ENCODE peak calls at places on chromosomes 4 and X, in eight cellular contexts. O, C, Z, T, W, N, B and I are unnamed samples.

GRCh38 chrX:2466876-2467656 is 33.7 kb downstream of the DHRSX start:
- DNase-seq in C (no peak), W (no peak), Z (no peak), B (no peak), N (no peak), O (no peak), T (no peak), I (no peak)

GRCh38 chrX:9341305-9342201 is 123.3 kb upstream of the TBL1X start:
- DNase-seq in O (peak), B (peak), W (no peak), C (no peak), N (peak), Z (peak), T (peak), I (no peak)

GRCh38 chr4:153126137-153126536 is 78.1 kb upstream of the TRIM2 start:
- DNase-seq in W (no peak), O (peak), N (no peak), B (no peak), T (no peak), Z (no peak), C (no peak), I (no peak)

GRCh38 chr4:108029321-108029720 is 39.6 kb downstream of the HADH start:
- DNase-seq in T (peak), W (no peak), Z (no peak), B (no peak), N (no peak), C (no peak), O (no peak), I (no peak)

GRCh38 chr4:176443117-176443516 is 123.4 kb downstream of the SPCS3 start:
- DNase-seq in N (no peak), B (no peak), W (no peak), C (no peak), T (no peak), O (peak), Z (no peak), I (no peak)

GRCh38 chr4:60759518-60760245 is 440.4 kb upstream of the ADGRL3 start:
- DNase-seq in O (no peak), B (no peak), C (no peak), W (no peak), Z (no peak), T (no peak), N (no peak), I (no peak)

GRCh38 chr4:102779204-102779603 is 18.4 kb upstream of the MANBA start:
- DNase-seq in Z (no peak), T (no peak), W (no peak), N (no peak), C (no peak), O (no peak), B (no peak), I (no peak)

GRCh38 chrX:21949689-21950088 is 9.2 kb downstream of the SMS start:
- DNase-seq in O (no peak), C (no peak), Z (no peak), W (no peak), T (no peak), N (no peak), B (no peak), I (no peak)

GRCh38 chrX:118347131-118347530 is 1.2 kb downstream of the WDR44 start:
- DNase-seq in O (peak), C (no peak), Z (no peak), W (no peak), B (no peak), T (no peak), N (peak), I (no peak)

GRCh38 chrX:68440940-68441339 is 7.6 kb upstream of the OPHN1 start:
- DNase-seq in C (no peak), B (no peak), W (peak), O (peak), T (no peak), N (peak), Z (peak), I (no peak)

GRCh38 chr4:3746701-3747581 is 19.2 kb upstream of the ADRA2C start:
- DNase-seq in B (no peak), W (no peak), N (no peak), T (no peak), C (no peak), O (no peak), Z (no peak), I (no peak)

GRCh38 chr4:183011213-183011907 is 87.7 kb upstream of the WWC2 start:
- DNase-seq in Z (no peak), W (no peak), T (no peak), B (no peak), O (peak), N (no peak), C (no peak), I (no peak)

GRCh38 chrX:9390121-9390520 is 74.7 kb upstream of the TBL1X start:
- DNase-seq in T (no peak), O (peak), Z (no peak), N (no peak), C (no peak), W (no peak), B (no peak), I (no peak)

GRCh38 chrX:37060999-37061398 is 52.8 kb downstream of the FAM47C start:
- DNase-seq in C (no peak), T (no peak), B (peak), O (peak), N (peak), Z (no peak), W (peak), I (peak)

GRCh38 chr4:188399834-188400233 is 260.6 kb downstream of the TRIML1 start:
- DNase-seq in Z (no peak), W (no peak), O (no peak), N (peak), T (no peak), B (peak), C (no peak), I (no peak)

GRCh38 chrX:17237146-17237545 is 137.9 kb upstream of the NHS start:
- DNase-seq in C (no peak), T (no peak), N (no peak), W (no peak), O (no peak), B (no peak), Z (no peak), I (no peak)

GRCh38 chr4:6722891-6723290 is 6.9 kb downstream of the BLOC1S4 start:
- DNase-seq in W (no peak), N (no peak), C (no peak), T (no peak), Z (no peak), B (no peak), O (no peak), I (no peak)

GRCh38 chr4:39134674-39135073 is 47.7 kb upstream of the WDR19 start:
- DNase-seq in N (peak), O (peak), C (no peak), B (no peak), Z (no peak), W (peak), T (no peak), I (no peak)

GRCh38 chr4:75036046-75036445 is 103.1 kb downstream of the PARM1 start:
- DNase-seq in O (no peak), N (no peak), B (no peak), T (no peak), W (no peak), Z (no peak), C (no peak), I (no peak)

GRCh38 chr4:119394826-119395225 is 72.9 kb upstream of the FABP2 start:
- DNase-seq in O (no peak), W (no peak), B (no peak), T (no peak), N (no peak), Z (no peak), C (no peak), I (no peak)

GRCh38 chrX:41022579-41022978 is 62.7 kb upstream of the USP9X start:
- DNase-seq in T (no peak), Z (no peak), O (peak), C (no peak), B (no peak), N (peak), W (no peak), I (no peak)